ENCODE peak calls at places on chromosome 15, in nine cellular contexts. E is GM23338, J is stomach, V is HCT116, I is sigmoid colon, U is breast epithelium, O is prostate gland, A is transverse colon, T is Panc1. N is an unnamed sample.
A peak's percentile ranks its signal among the peaks of the same experiment; 100 is the strongest.

GRCh38 chr15:84855765-84856164 is 28.7 kb upstream of the SLC28A1 start:
- DNase-seq in T (no peak), U (no peak), J (no peak), E (no peak), A (no peak), I (no peak), V (no peak), O (no peak), N (no peak)

GRCh38 chr15:56325186-56325585 is 40.0 kb upstream of the TEX9 start:
- DNase-seq in O (no peak), A (no peak), U (no peak), J (no peak), I (no peak), T (no peak), V (no peak), E (no peak), N (no peak)

GRCh38 chr15:60297047-60297446 is 100.7 kb downstream of the ANXA2 start:
- DNase-seq in A (no peak), O (no peak), J (no peak), I (no peak), U (no peak), V (no peak), T (no peak), E (no peak), N (no peak)

GRCh38 chr15:101058735-101059134 is 139.6 kb downstream of the LRRK1 start:
- DNase-seq in J (peak; percentile 4), A (no peak), T (no peak), E (no peak), V (no peak), O (no peak), U (no peak), I (peak; percentile 22), N (no peak)

GRCh38 chr15:79057050-79057449 is 33.5 kb downstream of the RASGRF1 start:
- DNase-seq in U (no peak), E (no peak), T (no peak), J (no peak), O (no peak), A (no peak), I (no peak), V (no peak), N (no peak)

GRCh38 chr15:55630921-55631320 is 42.8 kb upstream of the PYGO1 start:
- DNase-seq in U (no peak), E (no peak), J (no peak), I (no peak), V (no peak), T (no peak), A (no peak), O (no peak), N (no peak)

GRCh38 chr15:42344763-42345162 is 14.5 kb upstream of the CAPN3 start:
- DNase-seq in O (no peak), J (no peak), V (no peak), U (no peak), I (no peak), E (no peak), A (no peak), T (no peak), N (no peak)

GRCh38 chr15:38202356-38202755 is 50.3 kb upstream of the SPRED1 start:
- DNase-seq in U (no peak), E (no peak), I (no peak), V (no peak), O (no peak), J (no peak), T (no peak), A (no peak), N (no peak)

GRCh38 chr15:50182233-50183013 is 427 bp downstream of the SLC27A2 start:
- DNase-seq in U (no peak), T (no peak), I (no peak), A (peak; percentile 19), O (no peak), V (peak; percentile 8), J (peak; percentile 33), E (peak; percentile 65), N (peak; percentile 90)

GRCh38 chr15:98743177-98743576 is 94.8 kb downstream of the IGF1R start:
- DNase-seq in E (no peak), I (no peak), V (no peak), A (no peak), U (no peak), T (no peak), J (no peak), O (no peak), N (no peak)

GRCh38 chr15:66935688-66936087 is 129.7 kb upstream of the SMAD3 start:
- DNase-seq in T (no peak), A (no peak), I (peak; percentile 59), U (no peak), V (no peak), O (no peak), E (no peak), J (no peak), N (no peak)

GRCh38 chr15:100703032-100703578 is 100.7 kb downstream of the ASB7 start:
- DNase-seq in E (no peak), O (no peak), J (no peak), I (no peak), U (peak; percentile 7), A (no peak), V (no peak), T (no peak), N (no peak)

DNA sequence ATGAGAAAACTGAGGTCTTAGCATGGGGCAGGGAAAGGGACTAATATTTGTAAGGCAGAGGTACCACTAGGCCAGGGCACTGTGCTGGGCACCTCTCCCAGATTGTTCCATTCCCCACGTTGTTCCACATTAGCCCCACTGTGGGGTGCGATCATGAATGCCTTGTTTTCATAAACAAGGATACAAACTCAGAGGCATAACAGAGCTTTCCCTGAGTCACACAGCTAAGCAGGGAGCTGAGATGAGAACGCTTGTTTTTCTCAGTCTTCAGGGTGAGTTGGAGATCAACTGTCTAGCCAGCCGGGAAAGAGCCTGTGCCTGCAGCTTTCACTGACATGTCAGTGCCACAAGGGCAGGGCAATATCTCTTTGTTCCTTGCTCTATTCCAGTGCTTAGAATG is 47.9 kb upstream of the ITGA11 start:
- DNase-seq in J (no peak), T (no peak), E (no peak), V (no peak), A (no peak), U (no peak), I (no peak), O (no peak), N (no peak)
- TF ChIP-seq POLR2AphosphoS5 in J (no peak), T (no peak), E (no peak), V (no peak), A (no peak), U (no peak), I (no peak), O (no peak), N (no peak)

DNA sequence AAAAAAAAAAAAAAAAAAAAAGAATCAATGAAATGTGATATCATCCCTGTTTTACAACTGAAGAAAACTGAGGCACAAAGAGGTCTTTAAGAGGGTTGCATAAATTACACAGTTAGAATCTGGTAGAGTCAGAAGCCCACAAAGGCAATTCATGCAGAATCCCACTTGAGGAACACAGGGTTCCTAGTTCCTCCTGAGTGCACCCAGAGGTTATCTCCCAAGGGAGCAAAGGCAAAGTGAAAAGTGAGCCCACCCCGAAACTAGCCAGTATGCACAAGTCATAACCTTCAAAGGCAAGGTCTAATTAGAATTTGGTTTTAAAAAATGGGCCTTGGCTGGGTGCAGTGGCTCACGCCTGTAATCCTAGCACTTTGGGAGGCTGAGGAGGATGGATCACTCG is 37.8 kb downstream of the AP3S2 start:
- DNase-seq in I (no peak), O (no peak), V (no peak), J (no peak), A (no peak), U (no peak), E (no peak), T (no peak), N (no peak)
- H3K4me1 ChIP-seq in I (no peaks in the 10 kb centered on the region), O (no peaks in the 10 kb centered on the region), V (peaks cover 6% of the 10 kb centered on the region), J (peaks cover 29% of the 10 kb centered on the region), A (peaks cover 3% of the 10 kb centered on the region), U (no peaks in the 10 kb centered on the region), E (no peaks in the 10 kb centered on the region), T (no peaks in the 10 kb centered on the region), N (no peaks in the 10 kb centered on the region)

GRCh38 chr15:81003023-81003350 is 2.3 kb downstream of the TLNRD1 start:
- DNase-seq in T (no peak), J (no peak), O (no peak), I (no peak), V (no peak), E (no peak), U (no peak), A (no peak), N (no peak)
- TF ChIP-seq POLR2AphosphoS5 in T (no peak), J (no peak), O (no peak), I (no peak), V (no peak), E (no peak), U (no peak), A (no peak), N (no peak)

GRCh38 chr15:90400759-90401314 is 12.8 kb downstream of the IQGAP1 start:
- DNase-seq in I (peak; percentile 87), T (peak; percentile 93), U (peak; percentile 77), O (peak; percentile 81), V (peak; percentile 91), A (peak; percentile 69), E (peak; percentile 92), J (peak; percentile 68), N (no peak)
- H3K4me1 ChIP-seq in I (no peaks in the 10 kb centered on the region), T (peaks cover 74% of the 10 kb centered on the region), U (peaks cover 22% of the 10 kb centered on the region), O (peaks cover 20% of the 10 kb centered on the region), V (peaks cover 51% of the 10 kb centered on the region), A (peaks cover 27% of the 10 kb centered on the region), E (peaks cover 51% of the 10 kb centered on the region), J (peaks cover 100% of the 10 kb centered on the region), N (peaks cover 57% of the 10 kb centered on the region)